ENCODE peak calls at places on chromosomes 5 and 9, in five cellular contexts. M is mesenchymal stem cell, K is H9, B is IMR-90, S is H1. E is an unnamed sample.

GRCh38 chr9:126489604-126490593 is 123.8 kb upstream of the LMX1B start:
- DNase-seq in S (no peak), K (no peak), M (no peak), B (no peak), E (no peak)

GRCh38 chr9:122327175-122327574 is 43.6 kb upstream of the PTGS1 start:
- DNase-seq in B (no peak), K (no peak), M (no peak), S (no peak), E (no peak)

GRCh38 chr9:131813116-131813515 is 73.2 kb upstream of the RAPGEF1 start:
- DNase-seq in K (no peak), M (no peak), S (no peak), B (peak), E (no peak)

GRCh38 chr5:94562327-94562971 is 56.0 kb downstream of the KIAA0825 start:
- DNase-seq in S (no peak), B (no peak), K (no peak), M (no peak), E (no peak)

GRCh38 chr5:121251954-121252353 is 599.7 kb upstream of the FTMT start:
- DNase-seq in M (peak), S (no peak), B (peak), K (no peak), E (no peak)

GRCh38 chr5:88398316-88398715 is 129.7 kb upstream of the TMEM161B start:
- DNase-seq in S (no peak), B (no peak), K (no peak), M (no peak), E (no peak)

GRCh38 chr9:96686638-96687335 is 31.7 kb upstream of the PRXL2C start:
- DNase-seq in K (peak), M (peak), S (peak), B (peak), E (peak)

GRCh38 chr5:56814361-56814962 is 887 bp upstream of the MAP3K1 start:
- DNase-seq in B (no peak), M (peak), K (peak), S (no peak), E (peak)

GRCh38 chr9:33791117-33791516 is 4.2 kb upstream of the PRSS3 start:
- DNase-seq in M (peak), K (no peak), S (no peak), B (peak), E (no peak)

GRCh38 chr5:126594676-126595485 is at the start of gene ALDH7A1:
- DNase-seq in M (peak), B (no peak), S (peak), K (peak), E (peak)
- H2BK120ac ChIP-seq in M (peak), B (peak), S (peak), K (peak), E (no peak)

GRCh38 chr5:151758430-151759241 is at the start of gene ATOX1:
- DNase-seq in K (peak), S (no peak), B (peak), M (peak), E (peak)
- H4K91ac ChIP-seq in K (no peak), S (no peak), B (peak), M (peak), E (no peak)

DNA sequence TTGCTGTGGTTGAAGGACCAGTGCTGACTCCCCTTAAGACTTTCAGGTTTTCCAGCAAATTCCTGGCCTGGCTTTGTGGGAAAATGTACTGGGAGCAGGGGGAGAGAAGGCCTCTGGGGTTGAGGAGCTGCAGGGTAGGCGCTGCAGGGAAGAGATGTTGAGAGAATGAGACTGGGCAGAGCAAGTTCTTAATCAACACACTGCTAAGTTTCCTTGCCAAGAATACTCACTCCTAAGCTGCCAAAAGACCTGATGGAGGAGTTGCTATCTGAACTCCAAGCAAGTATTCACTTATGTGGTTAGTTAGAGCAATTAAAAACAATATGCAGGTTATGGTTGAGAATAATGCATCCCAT is 160.1 kb upstream of the SEMA6A start:
- DNase-seq in M (no peak), B (no peak), K (no peak), S (no peak), E (no peak)
- H2BK15ac ChIP-seq in M (no peak), B (no peak), K (no peak), S (peak), E (peak)

DNA sequence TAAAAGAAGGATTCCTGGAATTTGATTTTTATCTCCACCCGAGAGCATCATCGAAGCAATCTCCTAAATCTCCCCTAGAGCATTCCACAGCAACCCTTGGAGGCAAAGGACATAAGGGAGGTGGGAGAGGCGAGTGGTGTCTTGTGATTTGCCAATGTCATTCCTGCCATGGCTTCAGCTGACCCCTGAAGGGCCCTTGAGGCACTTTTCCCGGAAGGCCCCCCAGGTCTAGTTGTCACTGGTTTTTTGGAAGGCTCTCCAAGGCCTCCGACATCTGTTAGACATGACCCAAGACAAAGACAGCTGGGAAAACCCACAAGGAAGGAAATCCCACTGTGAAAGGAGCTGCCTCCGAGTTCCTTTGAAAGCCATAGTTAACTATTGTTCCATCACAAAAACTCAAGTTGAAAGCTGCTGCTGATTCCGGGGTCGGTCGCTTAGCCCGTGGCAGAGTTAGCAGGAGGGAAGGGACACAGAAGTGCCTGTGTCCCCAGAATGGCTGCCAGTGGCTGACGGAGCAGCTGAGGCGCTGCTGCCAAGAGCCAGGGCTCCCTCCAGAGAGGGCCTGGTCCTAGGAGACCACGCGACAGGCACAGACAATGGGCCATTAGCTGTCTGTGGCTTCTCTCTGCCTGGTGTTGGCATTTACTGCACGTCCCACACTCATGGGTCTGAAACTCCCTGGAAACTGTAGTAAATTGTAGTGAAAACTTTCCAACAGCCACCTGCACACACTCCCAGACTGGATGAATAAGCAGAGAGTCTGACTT is 24.4 kb upstream of the TRIO start:
- DNase-seq in K (peak), B (no peak), M (no peak), S (no peak), E (peak)
- H2BK120ac ChIP-seq in K (no peak), B (no peak), M (no peak), S (peak), E (no peak)

GRCh38 chr5:140883373-140883772 is 1.4 kb downstream of the PCDHA13 start:
- DNase-seq in M (no peak), B (no peak), S (no peak), K (no peak), E (no peak)
- H4K91ac ChIP-seq in M (no peak), B (no peak), S (no peak), K (no peak), E (no peak)

DNA sequence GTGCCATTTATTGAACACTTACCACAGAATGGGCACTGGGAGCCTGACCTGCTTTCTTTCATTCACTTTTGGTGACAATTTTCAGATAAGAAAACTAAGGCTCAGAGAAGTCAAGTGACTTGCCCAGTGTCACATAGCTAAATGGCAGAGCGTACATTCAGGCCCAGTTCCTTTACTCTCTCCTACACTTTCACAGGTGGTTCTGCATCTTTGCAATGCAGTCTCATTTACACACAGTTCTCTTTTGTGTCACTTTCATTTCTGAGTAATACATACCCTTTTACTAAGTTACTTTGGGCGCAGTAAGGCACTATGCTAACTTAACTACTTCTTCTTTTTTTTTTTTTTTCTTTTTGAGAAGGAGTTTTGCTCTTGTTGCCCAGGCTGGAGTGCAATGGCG is 8.3 kb downstream of the NFIL3 start:
- DNase-seq in M (no peak), K (no peak), B (no peak), S (no peak), E (no peak)
- H2BK15ac ChIP-seq in M (no peak), K (no peak), B (no peak), S (no peak), E (no peak)

GRCh38 chr9:14932246-14932645 is 22.0 kb upstream of the FREM1 start:
- DNase-seq in K (no peak), M (no peak), B (no peak), S (no peak), E (no peak)
- H2BK120ac ChIP-seq in K (no peak), M (no peak), B (no peak), S (no peak), E (no peak)

GRCh38 chr5:161660806-161661205 is 24.7 kb upstream of the GABRA6 start:
- DNase-seq in B (no peak), M (no peak), S (no peak), K (peak), E (no peak)
- H4K91ac ChIP-seq in B (no peak), M (no peak), S (no peak), K (no peak), E (no peak)

GRCh38 chr9:6656901-6657300 is 11.4 kb upstream of the GLDC start:
- DNase-seq in S (no peak), B (no peak), M (no peak), K (no peak), E (no peak)

GRCh38 chr9:6655036-6655435 is 9.5 kb upstream of the GLDC start:
- DNase-seq in K (no peak), B (no peak), S (no peak), M (no peak), E (no peak)

GRCh38 chr9:6664204-6664683 is 18.7 kb upstream of the GLDC start:
- DNase-seq in B (no peak), K (no peak), S (no peak), M (no peak), E (no peak)

GRCh38 chr9:6660512-6660911 is 15.0 kb upstream of the GLDC start:
- DNase-seq in B (no peak), K (no peak), M (no peak), S (no peak), E (no peak)

GRCh38 chr9:6658628-6659353 is 13.3 kb upstream of the GLDC start:
- DNase-seq in B (no peak), S (no peak), M (no peak), K (no peak), E (no peak)
- H2BK15ac ChIP-seq in B (no peak), S (no peak), M (no peak), K (no peak), E (no peak)